ENCODE peak calls at places on chromosomes 3 and 15, in ten cellular contexts. D is NCI-H774; G is HFFc6; L is kidney; O is CD4-positive, CD25-positive, alpha-beta regulatory T cell; A is heart left ventricle; P is stimulated activated CD4-positive, alpha-beta T cell treated with anti-CD3 and anti-CD28 coated beads, Interleukin-1b, Interleukin-23, amount 100 ng/mL, for 24 hours; R is M059J; X is cardiac septum; B is globus pallidus. W is an unnamed sample.
A peak's percentile ranks its signal among the peaks of the same experiment; 100 is the strongest.

GRCh38 chr15:96619171-96619570 is 288.7 kb downstream of the NR2F2 start:
- DNase-seq in D (no peak), G (no peak), L (no peak), O (no peak), A (no peak), P (no peak), R (no peak), X (no peak), B (no peak), W (no peak)

GRCh38 chr3:148062590-148062989 is 635.1 kb upstream of the AGTR1 start:
- DNase-seq in D (peak; percentile 67), G (no peak), L (no peak), O (no peak), A (no peak), P (no peak), R (no peak), X (no peak), B (no peak), W (no peak)

GRCh38 chr15:79872358-79873017 is 24.3 kb downstream of the MTHFS start:
- DNase-seq in D (no peak), G (peak; percentile 89), L (no peak), O (peak; percentile 54), A (no peak), P (no peak), R (peak; percentile 95), X (no peak), B (no peak), W (no peak)

GRCh38 chr3:46903341-46904302 is 26.1 kb downstream of the PTH1R start:
- DNase-seq in D (no peak), G (peak; percentile 51), L (peak; percentile 72), O (no peak), A (no peak), P (no peak), R (peak; percentile 78), X (peak; percentile 73), B (no peak), W (no peak)

GRCh38 chr3:89113887-89114840 is 6.7 kb downstream of the EPHA3 start:
- DNase-seq in D (peak; percentile 52), G (no peak), L (peak; percentile 75), O (peak; percentile 13), A (peak; percentile 68), P (no peak), R (peak; percentile 6), X (peak; percentile 78), B (peak; percentile 40), W (peak; percentile 50)

GRCh38 chr3:148233403-148233802 is 464.3 kb upstream of the AGTR1 start:
- DNase-seq in D (no peak), G (no peak), L (no peak), O (no peak), A (no peak), P (no peak), R (no peak), X (no peak), B (no peak), W (no peak)

GRCh38 chr3:116586285-116586944 is 123.2 kb upstream of the TUSC7 start:
- DNase-seq in D (no peak), G (no peak), L (no peak), O (no peak), A (no peak), P (no peak), R (no peak), X (no peak), B (no peak), W (no peak)

GRCh38 chr15:38944551-38944950 is 379.9 kb upstream of the RASGRP1 start:
- DNase-seq in D (no peak), G (no peak), L (no peak), O (no peak), A (no peak), P (no peak), R (no peak), X (no peak), B (no peak), W (no peak)

GRCh38 chr15:67941643-67942315 is 101.9 kb upstream of the RNU6-1 start:
- DNase-seq in D (no peak), G (no peak), L (no peak), O (no peak), A (no peak), P (no peak), R (peak; percentile 72), X (no peak), B (no peak), W (no peak)

GRCh38 chr15:85452436-85452835 is 72.0 kb downstream of the AKAP13 start:
- DNase-seq in D (no peak), G (no peak), L (no peak), O (no peak), A (no peak), P (no peak), R (no peak), X (no peak), B (no peak), W (no peak)

GRCh38 chr15:98123834-98124233 is 163.3 kb downstream of the ARRDC4 start:
- DNase-seq in D (no peak), G (peak; percentile 48), L (no peak), O (no peak), A (no peak), P (no peak), R (peak; percentile 61), X (no peak), B (no peak), W (no peak)

GRCh38 chr3:124701687-124702086 is 28.6 kb upstream of the UMPS start:
- DNase-seq in D (no peak), G (peak; percentile 46), L (no peak), O (no peak), A (no peak), P (no peak), R (peak; percentile 82), X (no peak), B (no peak), W (no peak)

GRCh38 chr15:39874890-39875549 is 45.0 kb downstream of the GPR176 start:
- DNase-seq in D (peak; percentile 46), G (peak; percentile 31), L (no peak), O (peak; percentile 33), A (no peak), P (no peak), R (peak; percentile 59), X (no peak), B (peak; percentile 9), W (peak; percentile 47)

GRCh38 chr3:101500208-101500607 is 12.8 kb downstream of the SENP7 start:
- DNase-seq in D (no peak), G (no peak), L (no peak), O (no peak), A (no peak), P (no peak), R (no peak), X (no peak), B (no peak), W (no peak)

GRCh38 chr3:140736863-140737460 is 59.1 kb downstream of the TRIM42 start:
- DNase-seq in D (peak; percentile 40), G (no peak), L (peak; percentile 81), O (no peak), A (peak; percentile 25), P (no peak), R (peak; percentile 44), X (no peak), B (peak; percentile 33), W (peak; percentile 47)

GRCh38 chr3:44924102-44925084 is 50.0 kb downstream of the TGM4 start:
- DNase-seq in D (no peak), G (peak; percentile 61), L (no peak), O (no peak), A (no peak), P (no peak), R (no peak), X (no peak), B (no peak), W (no peak)

GRCh38 chr3:43580181-43580580 is 41.6 kb downstream of the ANO10 start:
- DNase-seq in D (no peak), G (no peak), L (no peak), O (no peak), A (no peak), P (no peak), R (no peak), X (no peak), B (no peak), W (no peak)

GRCh38 chr3:134315286-134316106 is 58.8 kb downstream of the AMOTL2 start:
- DNase-seq in D (no peak), G (peak; percentile 43), L (peak; percentile 90), O (no peak), A (peak; percentile 66), P (no peak), R (peak; percentile 82), X (no peak), B (no peak), W (no peak)

GRCh38 chr3:51568041-51568440 is 29.5 kb downstream of the RAD54L2 start:
- DNase-seq in D (no peak), G (no peak), L (no peak), O (no peak), A (no peak), P (no peak), R (no peak), X (no peak), B (peak; percentile 47), W (no peak)

GRCh38 chr15:29568840-29569532 is 253.3 kb downstream of the TJP1 start:
- DNase-seq in D (peak; percentile 18), G (no peak), L (no peak), O (peak; percentile 7), A (no peak), P (no peak), R (peak; percentile 59), X (no peak), B (no peak), W (no peak)

GRCh38 chr3:8767667-8768363 is 1.6 kb downstream of the OXTR start:
- DNase-seq in D (peak; percentile 41), G (no peak), L (no peak), O (peak; percentile 52), A (no peak), P (no peak), R (no peak), X (no peak), B (no peak), W (no peak)

GRCh38 chr15:47473857-47474256 is 243.4 kb upstream of the SEMA6D start:
- DNase-seq in D (no peak), G (no peak), L (peak; percentile 33), O (no peak), A (peak; percentile 76), P (no peak), R (no peak), X (peak; percentile 76), B (peak; percentile 67), W (no peak)

GRCh38 chr3:20310629-20311028 is 124.6 kb upstream of the SGO1 start:
- DNase-seq in D (no peak), G (no peak), L (no peak), O (no peak), A (peak; percentile 71), P (no peak), R (peak; percentile 35), X (no peak), B (no peak), W (no peak)

GRCh38 chr15:57167821-57168395 is 208.4 kb upstream of the CGNL1 start:
- DNase-seq in D (no peak), G (no peak), L (no peak), O (no peak), A (no peak), P (no peak), R (no peak), X (no peak), B (no peak), W (no peak)

W was measured in left lobe of liver.